ENCODE peak calls at places on chromosomes 16 and 17, in five cellular contexts. One of them, this sample, is unnamed.

GRCh38 chr17:73508057-73508930 is 136.0 kb downstream of the SDK2 start:
- DNase-seq in cardiac fibroblast: no peak
- DNase-seq in mesothelial cell of epicardium: no peak
- DNase-seq in astrocyte of the spinal cord: no peak
- DNase-seq in K562: no peak
- DNase-seq in this sample: no peak

GRCh38 chr16:83420206-83420760 is 387.5 kb upstream of the HSBP1 start:
- DNase-seq in cardiac fibroblast: peak
- DNase-seq in astrocyte of the spinal cord: peak
- DNase-seq in mesothelial cell of epicardium: no peak
- DNase-seq in K562: peak
- DNase-seq in this sample: no peak

GRCh38 chr17:73064084-73064938 is 28.2 kb downstream of the SLC39A11 start:
- DNase-seq in cardiac fibroblast: no peak
- DNase-seq in mesothelial cell of epicardium: no peak
- DNase-seq in astrocyte of the spinal cord: no peak
- DNase-seq in K562: no peak
- DNase-seq in this sample: no peak

GRCh38 chr16:30724641-30725464 is 23.4 kb upstream of the PHKG2 start:
- DNase-seq in mesothelial cell of epicardium: no peak
- DNase-seq in astrocyte of the spinal cord: no peak
- DNase-seq in K562: no peak
- DNase-seq in cardiac fibroblast: no peak
- DNase-seq in this sample: peak

GRCh38 chr17:39697961-39698360 is 1.9 kb upstream of the ERBB2 start:
- DNase-seq in cardiac fibroblast: no peak
- DNase-seq in mesothelial cell of epicardium: no peak
- DNase-seq in astrocyte of the spinal cord: no peak
- DNase-seq in K562: no peak
- DNase-seq in this sample: no peak

GRCh38 chr16:77059441-77059840 is 131.5 kb upstream of the MON1B start:
- DNase-seq in astrocyte of the spinal cord: no peak
- DNase-seq in mesothelial cell of epicardium: peak
- DNase-seq in cardiac fibroblast: peak
- DNase-seq in K562: no peak
- DNase-seq in this sample: no peak

GRCh38 chr16:57893559-57894389 is 77.2 kb downstream of the CNGB1 start:
- DNase-seq in mesothelial cell of epicardium: no peak
- DNase-seq in K562: no peak
- DNase-seq in astrocyte of the spinal cord: peak
- DNase-seq in cardiac fibroblast: peak
- DNase-seq in this sample: no peak

GRCh38 chr17:410674-411401 is 58.2 kb upstream of the RPH3AL start:
- DNase-seq in K562: peak
- DNase-seq in astrocyte of the spinal cord: peak
- DNase-seq in cardiac fibroblast: peak
- DNase-seq in mesothelial cell of epicardium: peak
- DNase-seq in this sample: no peak

GRCh38 chr16:67283039-67283825 is 3.9 kb downstream of the PLEKHG4 start:
- DNase-seq in astrocyte of the spinal cord: no peak
- DNase-seq in K562: no peak
- DNase-seq in mesothelial cell of epicardium: no peak
- DNase-seq in cardiac fibroblast: peak
- DNase-seq in this sample: no peak

GRCh38 chr16:19884611-19885455 is at the start of gene GPRC5B:
- DNase-seq in mesothelial cell of epicardium: peak
- DNase-seq in K562: peak
- DNase-seq in cardiac fibroblast: peak
- DNase-seq in astrocyte of the spinal cord: no peak
- DNase-seq in this sample: peak

GRCh38 chr16:14436410-14436955 is 193.6 kb downstream of the PARN start:
- DNase-seq in mesothelial cell of epicardium: no peak
- DNase-seq in cardiac fibroblast: no peak
- DNase-seq in K562: no peak
- DNase-seq in astrocyte of the spinal cord: peak
- DNase-seq in this sample: no peak

GRCh38 chr17:57672205-57672632 is 72.9 kb downstream of the CCDC182 start:
- DNase-seq in K562: no peak
- DNase-seq in mesothelial cell of epicardium: no peak
- DNase-seq in astrocyte of the spinal cord: peak
- DNase-seq in cardiac fibroblast: peak
- DNase-seq in this sample: no peak

GRCh38 chr17:9969301-9969935 is 64.3 kb upstream of the RCVRN start:
- DNase-seq in cardiac fibroblast: no peak
- DNase-seq in mesothelial cell of epicardium: no peak
- DNase-seq in astrocyte of the spinal cord: no peak
- DNase-seq in K562: no peak
- DNase-seq in this sample: no peak

GRCh38 chr17:4045477-4045876 is 81.2 kb upstream of the ATP2A3 start:
- DNase-seq in astrocyte of the spinal cord: no peak
- DNase-seq in cardiac fibroblast: no peak
- DNase-seq in mesothelial cell of epicardium: no peak
- DNase-seq in K562: no peak
- DNase-seq in this sample: no peak

GRCh38 chr17:30550512-30551273 is 73.5 kb downstream of the GOSR1 start:
- DNase-seq in cardiac fibroblast: peak
- DNase-seq in mesothelial cell of epicardium: peak
- DNase-seq in K562: peak
- DNase-seq in astrocyte of the spinal cord: peak
- DNase-seq in this sample: peak

GRCh38 chr16:11796227-11797165 is 562 bp downstream of the ZC3H7A start:
- DNase-seq in mesothelial cell of epicardium: peak
- DNase-seq in astrocyte of the spinal cord: peak
- DNase-seq in K562: peak
- DNase-seq in cardiac fibroblast: peak
- DNase-seq in this sample: peak

GRCh38 chr17:32870027-32870670 is 6.8 kb downstream of the MYO1D start:
- DNase-seq in mesothelial cell of epicardium: no peak
- DNase-seq in cardiac fibroblast: peak
- DNase-seq in astrocyte of the spinal cord: no peak
- DNase-seq in K562: no peak
- DNase-seq in this sample: no peak

GRCh38 chr17:47735536-47736011 is 2.5 kb downstream of the TBX21 start:
- DNase-seq in astrocyte of the spinal cord: no peak
- DNase-seq in mesothelial cell of epicardium: no peak
- DNase-seq in cardiac fibroblast: no peak
- DNase-seq in K562: no peak
- DNase-seq in this sample: peak

GRCh38 chr17:73625975-73626706 is 18.1 kb downstream of the SDK2 start:
- DNase-seq in K562: no peak
- DNase-seq in mesothelial cell of epicardium: no peak
- DNase-seq in cardiac fibroblast: no peak
- DNase-seq in astrocyte of the spinal cord: no peak
- DNase-seq in this sample: no peak

GRCh38 chr17:37657202-37657601 is 14.0 kb upstream of the DDX52 start:
- DNase-seq in cardiac fibroblast: no peak
- DNase-seq in mesothelial cell of epicardium: no peak
- DNase-seq in astrocyte of the spinal cord: no peak
- DNase-seq in K562: no peak
- DNase-seq in this sample: no peak

GRCh38 chr16:23670137-23670776 is 8.4 kb upstream of the PLK1 start:
- DNase-seq in astrocyte of the spinal cord: peak
- DNase-seq in mesothelial cell of epicardium: no peak
- DNase-seq in K562: no peak
- DNase-seq in cardiac fibroblast: peak
- DNase-seq in this sample: peak

GRCh38 chr16:3575491-3575890 is 1.7 kb downstream of the NLRC3 start:
- DNase-seq in cardiac fibroblast: no peak
- DNase-seq in mesothelial cell of epicardium: no peak
- DNase-seq in astrocyte of the spinal cord: no peak
- DNase-seq in K562: no peak
- DNase-seq in this sample: no peak

GRCh38 chr16:73058616-73059409 is 10.9 kb upstream of the ZFHX3 start:
- DNase-seq in mesothelial cell of epicardium: no peak
- DNase-seq in astrocyte of the spinal cord: no peak
- DNase-seq in K562: peak
- DNase-seq in cardiac fibroblast: peak
- DNase-seq in this sample: peak

GRCh38 chr16:10078541-10078949 is 103.7 kb downstream of the GRIN2A start:
- DNase-seq in cardiac fibroblast: no peak
- DNase-seq in astrocyte of the spinal cord: peak
- DNase-seq in mesothelial cell of epicardium: no peak
- DNase-seq in K562: no peak
- DNase-seq in this sample: no peak

GRCh38 chr16:84239910-84240309 is at the start of gene KCNG4:
- DNase-seq in cardiac fibroblast: no peak
- DNase-seq in astrocyte of the spinal cord: no peak
- DNase-seq in K562: no peak
- DNase-seq in mesothelial cell of epicardium: no peak
- DNase-seq in this sample: no peak

GRCh38 chr17:18115517-18115916 is 7.0 kb downstream of the MYO15A start:
- DNase-seq in cardiac fibroblast: no peak
- DNase-seq in K562: no peak
- DNase-seq in mesothelial cell of epicardium: no peak
- DNase-seq in astrocyte of the spinal cord: no peak
- DNase-seq in this sample: no peak

GRCh38 chr16:84272740-84273320 is 21.8 kb upstream of the WFDC1 start:
- DNase-seq in cardiac fibroblast: no peak
- DNase-seq in K562: no peak
- DNase-seq in mesothelial cell of epicardium: no peak
- DNase-seq in astrocyte of the spinal cord: no peak
- DNase-seq in this sample: no peak

GRCh38 chr16:56609463-56609921 is 1.1 kb downstream of the MT2A start:
- DNase-seq in cardiac fibroblast: peak
- DNase-seq in K562: no peak
- DNase-seq in mesothelial cell of epicardium: peak
- DNase-seq in astrocyte of the spinal cord: peak
- DNase-seq in this sample: peak
- TF ChIP-seq CTCF in cardiac fibroblast: no peak
- TF ChIP-seq CTCF in K562: no peak
- TF ChIP-seq CTCF in mesothelial cell of epicardium: no peak
- TF ChIP-seq CTCF in astrocyte of the spinal cord: no peak
- TF ChIP-seq CTCF in this sample: no peak

DNA sequence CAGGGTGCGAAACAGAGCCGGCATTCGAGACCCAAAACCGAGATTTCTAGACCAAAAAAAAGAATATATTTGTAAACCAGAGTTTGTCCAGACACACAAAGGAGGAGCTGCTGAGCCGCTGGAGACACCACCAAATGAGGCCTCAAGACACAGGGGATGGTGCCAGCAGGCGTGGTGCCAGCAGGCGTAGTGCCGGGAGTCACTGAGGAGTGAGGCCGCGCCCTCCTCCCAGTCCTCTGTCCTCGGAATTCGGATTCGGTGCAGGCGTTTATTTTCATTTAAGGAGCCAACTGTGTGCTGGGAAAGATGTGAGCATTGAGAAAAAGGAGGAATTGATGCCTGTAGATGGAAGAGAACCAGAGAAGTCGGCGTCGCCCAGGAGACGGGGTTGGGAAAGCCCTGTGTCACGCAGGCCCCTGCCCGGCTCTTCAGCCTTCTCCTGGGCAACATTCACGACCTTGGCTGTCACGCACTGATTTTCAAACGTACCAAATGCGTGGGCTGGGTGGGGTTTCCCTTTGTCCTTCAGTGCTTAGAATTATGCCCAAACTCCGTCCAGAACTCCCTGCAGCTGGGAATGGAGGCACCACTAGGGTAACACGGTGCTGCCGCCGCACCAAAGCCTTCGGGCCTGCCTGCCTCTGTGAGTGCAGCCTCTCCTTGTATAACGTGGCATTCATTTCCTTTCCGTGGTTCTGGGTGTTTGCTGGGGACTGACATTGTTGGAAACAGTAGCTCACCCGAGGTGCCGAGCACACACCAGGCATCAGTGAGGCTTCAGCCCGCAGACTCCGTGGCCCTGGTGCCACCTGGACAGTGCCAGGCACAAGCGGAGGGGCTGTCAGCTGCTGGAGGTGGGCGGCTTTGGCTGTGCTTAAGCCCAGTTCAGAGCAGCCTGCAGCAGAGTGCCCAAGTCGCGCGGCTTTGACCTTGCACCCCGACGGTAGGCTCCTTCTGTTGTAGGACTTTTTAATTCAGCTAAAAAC is 49.0 kb upstream of the CHMP6 start:
- DNase-seq in mesothelial cell of epicardium: no peak
- DNase-seq in astrocyte of the spinal cord: peak
- DNase-seq in cardiac fibroblast: peak
- DNase-seq in K562: no peak
- DNase-seq in this sample: peak
- TF ChIP-seq CTCF in mesothelial cell of epicardium: no peak
- TF ChIP-seq CTCF in astrocyte of the spinal cord: peak
- TF ChIP-seq CTCF in cardiac fibroblast: peak
- TF ChIP-seq CTCF in K562: no peak
- TF ChIP-seq CTCF in this sample: no peak

GRCh38 chr16:51359141-51359960 is 208.3 kb upstream of the SALL1 start:
- DNase-seq in mesothelial cell of epicardium: no peak
- DNase-seq in K562: no peak
- DNase-seq in cardiac fibroblast: peak
- DNase-seq in astrocyte of the spinal cord: peak
- DNase-seq in this sample: no peak

GRCh38 chr16:51357839-51358238 is 206.8 kb upstream of the SALL1 start:
- DNase-seq in mesothelial cell of epicardium: no peak
- DNase-seq in K562: no peak
- DNase-seq in cardiac fibroblast: no peak
- DNase-seq in astrocyte of the spinal cord: no peak
- DNase-seq in this sample: no peak

GRCh38 chr16:51353055-51353454 is 202.0 kb upstream of the SALL1 start:
- DNase-seq in astrocyte of the spinal cord: no peak
- DNase-seq in mesothelial cell of epicardium: no peak
- DNase-seq in K562: no peak
- DNase-seq in cardiac fibroblast: no peak
- DNase-seq in this sample: no peak

GRCh38 chr16:51355871-51356270 is 204.8 kb upstream of the SALL1 start:
- DNase-seq in astrocyte of the spinal cord: no peak
- DNase-seq in K562: no peak
- DNase-seq in mesothelial cell of epicardium: no peak
- DNase-seq in cardiac fibroblast: no peak
- DNase-seq in this sample: no peak

DNA sequence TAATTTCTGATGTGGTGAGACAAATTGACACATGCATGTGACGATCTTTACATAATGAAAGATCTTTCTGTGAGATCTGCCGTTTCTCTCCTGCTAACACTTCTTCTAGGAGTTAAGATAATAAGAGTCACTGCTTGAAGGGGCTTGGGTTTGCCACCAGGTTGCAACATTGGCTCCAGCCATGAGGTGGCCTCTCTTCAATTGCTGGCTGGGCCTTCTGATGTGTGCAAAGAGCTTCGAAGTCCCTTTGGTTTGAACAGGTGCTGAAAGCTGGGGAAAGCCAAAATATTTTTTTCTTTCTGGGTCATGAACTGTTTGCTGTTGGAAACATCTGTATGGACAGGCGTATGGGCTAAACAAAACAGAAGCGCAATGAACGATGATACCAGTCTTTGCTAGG is 204.1 kb upstream of the SALL1 start:
- DNase-seq in K562: no peak
- DNase-seq in mesothelial cell of epicardium: no peak
- DNase-seq in astrocyte of the spinal cord: no peak
- DNase-seq in cardiac fibroblast: no peak
- DNase-seq in this sample: no peak
- TF ChIP-seq CTCF in K562: no peak
- TF ChIP-seq CTCF in mesothelial cell of epicardium: no peak
- TF ChIP-seq CTCF in astrocyte of the spinal cord: no peak
- TF ChIP-seq CTCF in cardiac fibroblast: no peak
- TF ChIP-seq CTCF in this sample: no peak

DNA sequence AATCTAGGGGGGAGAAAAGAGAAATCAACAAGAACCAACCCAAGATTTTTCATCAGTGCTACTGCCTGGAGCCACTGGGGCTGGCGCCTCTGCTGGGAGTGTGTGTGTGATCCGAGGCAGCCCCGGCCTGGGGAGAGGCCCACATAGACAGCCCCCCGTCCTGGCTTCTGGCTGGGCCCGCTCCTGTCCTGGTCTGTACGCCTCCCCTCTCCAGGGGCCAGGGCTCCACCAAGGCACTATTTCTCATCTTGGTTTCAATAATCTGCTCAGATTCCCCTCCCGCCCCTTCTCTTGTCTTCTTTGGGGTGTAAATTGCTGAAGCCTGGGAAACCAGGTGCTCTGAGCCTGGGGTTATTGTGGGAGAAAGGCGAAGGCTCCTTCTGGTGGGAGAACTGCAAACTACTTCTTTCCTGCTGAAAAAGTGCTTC is 7.8 kb downstream of the BAHCC1 start:
- DNase-seq in cardiac fibroblast: no peak
- DNase-seq in astrocyte of the spinal cord: no peak
- DNase-seq in K562: no peak
- DNase-seq in mesothelial cell of epicardium: no peak
- DNase-seq in this sample: no peak
- TF ChIP-seq CTCF in cardiac fibroblast: no peak
- TF ChIP-seq CTCF in astrocyte of the spinal cord: peak
- TF ChIP-seq CTCF in K562: no peak
- TF ChIP-seq CTCF in mesothelial cell of epicardium: no peak
- TF ChIP-seq CTCF in this sample: no peak